ENCODE peak calls at places on chromosomes 7 and 10, in eight cellular contexts. One of them, this sample, is unnamed. For H3K4me1, the result is how much of the 10 kb centered on the place peaks cover.

GRCh38 chr7:144842377-144842851 is 6.6 kb upstream of the TPK1 start:
- DNase-seq in stomach: peak
- DNase-seq in GM23338: peak
- DNase-seq in H1: no peak
- DNase-seq in A549: no peak
- DNase-seq in CD4-positive, CD25-positive, alpha-beta regulatory T cell: no peak
- DNase-seq in HCT116: no peak
- DNase-seq in IMR-90: no peak
- DNase-seq in this sample: peak

GRCh38 chr10:21174670-21175495 is 277.8 kb upstream of the NEBL start:
- DNase-seq in CD4-positive, CD25-positive, alpha-beta regulatory T cell: no peak
- DNase-seq in H1: no peak
- DNase-seq in GM23338: peak
- DNase-seq in HCT116: peak
- DNase-seq in stomach: no peak
- DNase-seq in IMR-90: no peak
- DNase-seq in A549: no peak
- DNase-seq in this sample: no peak

GRCh38 chr7:74193054-74193453 is 16.8 kb upstream of the LAT2 start:
- DNase-seq in CD4-positive, CD25-positive, alpha-beta regulatory T cell: no peak
- DNase-seq in IMR-90: no peak
- DNase-seq in HCT116: no peak
- DNase-seq in GM23338: no peak
- DNase-seq in H1: no peak
- DNase-seq in A549: no peak
- DNase-seq in stomach: no peak
- DNase-seq in this sample: no peak

GRCh38 chr10:63175534-63175933 is 42.4 kb downstream of the NRBF2 start:
- DNase-seq in stomach: no peak
- DNase-seq in H1: no peak
- DNase-seq in A549: no peak
- DNase-seq in IMR-90: no peak
- DNase-seq in CD4-positive, CD25-positive, alpha-beta regulatory T cell: no peak
- DNase-seq in GM23338: no peak
- DNase-seq in HCT116: no peak
- DNase-seq in this sample: no peak

GRCh38 chr7:136964347-136964746 is 95.9 kb downstream of the CHRM2 start:
- DNase-seq in A549: no peak
- DNase-seq in GM23338: no peak
- DNase-seq in stomach: no peak
- DNase-seq in HCT116: no peak
- DNase-seq in CD4-positive, CD25-positive, alpha-beta regulatory T cell: no peak
- DNase-seq in IMR-90: no peak
- DNase-seq in H1: no peak
- DNase-seq in this sample: no peak

GRCh38 chr7:159096736-159097581 is 47.7 kb downstream of the VIPR2 start:
- DNase-seq in A549: no peak
- DNase-seq in IMR-90: no peak
- DNase-seq in HCT116: no peak
- DNase-seq in H1: no peak
- DNase-seq in stomach: peak
- DNase-seq in GM23338: no peak
- DNase-seq in CD4-positive, CD25-positive, alpha-beta regulatory T cell: no peak
- DNase-seq in this sample: peak

GRCh38 chr10:125936331-125936730 is 40.0 kb downstream of the FANK1 start:
- DNase-seq in HCT116: no peak
- DNase-seq in A549: no peak
- DNase-seq in stomach: no peak
- DNase-seq in IMR-90: no peak
- DNase-seq in CD4-positive, CD25-positive, alpha-beta regulatory T cell: no peak
- DNase-seq in H1: no peak
- DNase-seq in GM23338: no peak
- DNase-seq in this sample: no peak

GRCh38 chr10:44468965-44469364 is 84.1 kb upstream of the CXCL12 start:
- DNase-seq in IMR-90: no peak
- DNase-seq in H1: no peak
- DNase-seq in stomach: no peak
- DNase-seq in GM23338: no peak
- DNase-seq in HCT116: no peak
- DNase-seq in CD4-positive, CD25-positive, alpha-beta regulatory T cell: no peak
- DNase-seq in A549: no peak
- DNase-seq in this sample: no peak

GRCh38 chr7:142539901-142540300 is 209.4 kb upstream of the PRSS1 start:
- DNase-seq in IMR-90: peak
- DNase-seq in stomach: no peak
- DNase-seq in H1: no peak
- DNase-seq in CD4-positive, CD25-positive, alpha-beta regulatory T cell: no peak
- DNase-seq in A549: no peak
- DNase-seq in HCT116: no peak
- DNase-seq in GM23338: no peak
- DNase-seq in this sample: no peak

GRCh38 chr10:19683326-19683725 is 132.9 kb upstream of the PLXDC2 start:
- DNase-seq in GM23338: no peak
- DNase-seq in H1: no peak
- DNase-seq in A549: no peak
- DNase-seq in HCT116: no peak
- DNase-seq in IMR-90: peak
- DNase-seq in stomach: no peak
- DNase-seq in CD4-positive, CD25-positive, alpha-beta regulatory T cell: no peak
- DNase-seq in this sample: no peak

GRCh38 chr7:18087031-18087686 is 59.5 kb upstream of the PRPS1L1 start:
- DNase-seq in HCT116: no peak
- DNase-seq in GM23338: peak
- DNase-seq in stomach: no peak
- DNase-seq in CD4-positive, CD25-positive, alpha-beta regulatory T cell: no peak
- DNase-seq in A549: peak
- DNase-seq in IMR-90: no peak
- DNase-seq in H1: no peak
- DNase-seq in this sample: no peak

GRCh38 chr10:8088504-8088903 is 34.0 kb downstream of the GATA3 start:
- DNase-seq in H1: no peak
- DNase-seq in CD4-positive, CD25-positive, alpha-beta regulatory T cell: peak
- DNase-seq in IMR-90: no peak
- DNase-seq in HCT116: no peak
- DNase-seq in A549: no peak
- DNase-seq in stomach: no peak
- DNase-seq in GM23338: no peak
- DNase-seq in this sample: no peak

GRCh38 chr10:70299876-70300275 is 16.1 kb upstream of the NPFFR1 start:
- DNase-seq in A549: no peak
- DNase-seq in H1: no peak
- DNase-seq in HCT116: no peak
- DNase-seq in CD4-positive, CD25-positive, alpha-beta regulatory T cell: no peak
- DNase-seq in GM23338: no peak
- DNase-seq in IMR-90: no peak
- DNase-seq in stomach: no peak
- DNase-seq in this sample: no peak

GRCh38 chr7:6637544-6638229 is 569 bp downstream of the ZNF316 start:
- DNase-seq in CD4-positive, CD25-positive, alpha-beta regulatory T cell: peak
- DNase-seq in GM23338: peak
- DNase-seq in H1: no peak
- DNase-seq in IMR-90: peak
- DNase-seq in A549: peak
- DNase-seq in HCT116: no peak
- DNase-seq in stomach: no peak
- DNase-seq in this sample: no peak

GRCh38 chr7:42380411-42380810 is 143.4 kb upstream of the GLI3 start:
- DNase-seq in CD4-positive, CD25-positive, alpha-beta regulatory T cell: no peak
- DNase-seq in IMR-90: no peak
- DNase-seq in HCT116: no peak
- DNase-seq in H1: no peak
- DNase-seq in GM23338: no peak
- DNase-seq in A549: no peak
- DNase-seq in stomach: no peak
- DNase-seq in this sample: no peak

GRCh38 chr7:36281945-36282727 is 107.5 kb upstream of the ANLN start:
- DNase-seq in H1: no peak
- DNase-seq in stomach: no peak
- DNase-seq in A549: no peak
- DNase-seq in GM23338: no peak
- DNase-seq in HCT116: no peak
- DNase-seq in CD4-positive, CD25-positive, alpha-beta regulatory T cell: no peak
- DNase-seq in IMR-90: peak
- DNase-seq in this sample: no peak
- H3K4me1 ChIP-seq in H1: under half
- H3K4me1 ChIP-seq in stomach: under half
- H3K4me1 ChIP-seq in A549: half or more
- H3K4me1 ChIP-seq in GM23338: half or more
- H3K4me1 ChIP-seq in HCT116: under half
- H3K4me1 ChIP-seq in CD4-positive, CD25-positive, alpha-beta regulatory T cell: under half
- H3K4me1 ChIP-seq in IMR-90: under half
- H3K4me1 ChIP-seq in this sample: under half

GRCh38 chr7:19118896-19119301 is 1.5 kb upstream of the TWIST1 start:
- DNase-seq in IMR-90: no peak
- DNase-seq in A549: no peak
- DNase-seq in HCT116: no peak
- DNase-seq in H1: no peak
- DNase-seq in stomach: no peak
- DNase-seq in GM23338: peak
- DNase-seq in CD4-positive, CD25-positive, alpha-beta regulatory T cell: no peak
- DNase-seq in this sample: peak

GRCh38 chr7:19119901-19120486 is 2.6 kb upstream of the TWIST1 start:
- DNase-seq in CD4-positive, CD25-positive, alpha-beta regulatory T cell: no peak
- DNase-seq in GM23338: peak
- DNase-seq in HCT116: no peak
- DNase-seq in stomach: no peak
- DNase-seq in A549: no peak
- DNase-seq in IMR-90: no peak
- DNase-seq in H1: no peak
- DNase-seq in this sample: no peak

GRCh38 chr7:19117870-19118608 is 603 bp upstream of the TWIST1 start:
- DNase-seq in HCT116: no peak
- DNase-seq in CD4-positive, CD25-positive, alpha-beta regulatory T cell: no peak
- DNase-seq in IMR-90: peak
- DNase-seq in H1: no peak
- DNase-seq in GM23338: peak
- DNase-seq in A549: no peak
- DNase-seq in stomach: no peak
- DNase-seq in this sample: peak

GRCh38 chr7:19117081-19117869 is at the start of gene TWIST1:
- DNase-seq in H1: peak
- DNase-seq in CD4-positive, CD25-positive, alpha-beta regulatory T cell: no peak
- DNase-seq in GM23338: peak
- DNase-seq in HCT116: no peak
- DNase-seq in stomach: no peak
- DNase-seq in A549: peak
- DNase-seq in IMR-90: peak
- DNase-seq in this sample: peak

GRCh38 chr7:19119372-19119771 is 1.9 kb upstream of the TWIST1 start:
- DNase-seq in GM23338: no peak
- DNase-seq in A549: no peak
- DNase-seq in stomach: no peak
- DNase-seq in H1: no peak
- DNase-seq in CD4-positive, CD25-positive, alpha-beta regulatory T cell: no peak
- DNase-seq in IMR-90: no peak
- DNase-seq in HCT116: no peak
- DNase-seq in this sample: no peak
- H3K4me3 ChIP-seq in GM23338: peak
- H3K4me3 ChIP-seq in A549: no peak
- H3K4me3 ChIP-seq in stomach: no peak
- H3K4me3 ChIP-seq in H1: no peak
- H3K4me3 ChIP-seq in CD4-positive, CD25-positive, alpha-beta regulatory T cell: no peak
- H3K4me3 ChIP-seq in IMR-90: no peak
- H3K4me3 ChIP-seq in HCT116: no peak
- H3K4me3 ChIP-seq in this sample: no peak

DNA sequence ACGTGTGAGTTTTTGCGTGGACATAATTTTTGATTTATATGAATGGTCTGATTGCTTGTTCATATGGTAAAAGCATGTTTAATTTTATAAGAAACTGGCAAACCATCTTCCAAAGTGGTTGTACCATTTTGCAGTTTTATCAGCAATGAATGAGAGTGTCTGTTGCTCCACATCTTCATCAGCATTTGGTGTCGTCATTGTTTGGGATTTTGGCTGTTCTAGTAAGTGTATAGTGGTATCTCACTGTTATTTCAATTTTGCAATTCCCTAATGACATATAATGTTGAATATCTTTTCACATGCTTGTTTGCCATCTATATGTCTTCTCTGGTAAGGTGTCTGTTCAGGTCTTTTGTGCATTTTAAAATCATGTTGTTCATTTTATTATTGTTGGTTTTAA is 13.2 kb upstream of the PLCE1 start:
- DNase-seq in A549: no peak
- DNase-seq in stomach: no peak
- DNase-seq in GM23338: no peak
- DNase-seq in HCT116: no peak
- DNase-seq in CD4-positive, CD25-positive, alpha-beta regulatory T cell: no peak
- DNase-seq in H1: no peak
- DNase-seq in IMR-90: no peak
- DNase-seq in this sample: no peak
- H3K4me1 ChIP-seq in A549: under half
- H3K4me1 ChIP-seq in stomach: under half
- H3K4me1 ChIP-seq in GM23338: under half
- H3K4me1 ChIP-seq in HCT116: under half
- H3K4me1 ChIP-seq in CD4-positive, CD25-positive, alpha-beta regulatory T cell: under half
- H3K4me1 ChIP-seq in H1: under half
- H3K4me1 ChIP-seq in IMR-90: under half
- H3K4me1 ChIP-seq in this sample: under half

GRCh38 chr7:134885967-134886352 is 100.3 kb upstream of the AGBL3 start:
- DNase-seq in CD4-positive, CD25-positive, alpha-beta regulatory T cell: no peak
- DNase-seq in HCT116: no peak
- DNase-seq in GM23338: no peak
- DNase-seq in stomach: no peak
- DNase-seq in A549: peak
- DNase-seq in H1: no peak
- DNase-seq in IMR-90: peak
- DNase-seq in this sample: no peak

GRCh38 chr7:134888141-134888740 is 98.1 kb upstream of the AGBL3 start:
- DNase-seq in H1: no peak
- DNase-seq in GM23338: no peak
- DNase-seq in CD4-positive, CD25-positive, alpha-beta regulatory T cell: no peak
- DNase-seq in IMR-90: no peak
- DNase-seq in stomach: no peak
- DNase-seq in A549: no peak
- DNase-seq in HCT116: no peak
- DNase-seq in this sample: no peak

GRCh38 chr7:134887523-134887922 is 98.8 kb upstream of the AGBL3 start:
- DNase-seq in IMR-90: no peak
- DNase-seq in HCT116: no peak
- DNase-seq in GM23338: no peak
- DNase-seq in H1: no peak
- DNase-seq in stomach: no peak
- DNase-seq in A549: no peak
- DNase-seq in CD4-positive, CD25-positive, alpha-beta regulatory T cell: no peak
- DNase-seq in this sample: no peak

GRCh38 chr7:134882481-134882880 is 103.0 kb downstream of the CALD1 start:
- DNase-seq in CD4-positive, CD25-positive, alpha-beta regulatory T cell: no peak
- DNase-seq in IMR-90: no peak
- DNase-seq in GM23338: no peak
- DNase-seq in stomach: no peak
- DNase-seq in H1: no peak
- DNase-seq in HCT116: no peak
- DNase-seq in A549: no peak
- DNase-seq in this sample: no peak

GRCh38 chr7:134886353-134887057 is 99.8 kb upstream of the AGBL3 start:
- DNase-seq in stomach: no peak
- DNase-seq in CD4-positive, CD25-positive, alpha-beta regulatory T cell: no peak
- DNase-seq in IMR-90: peak
- DNase-seq in A549: peak
- DNase-seq in H1: no peak
- DNase-seq in GM23338: no peak
- DNase-seq in HCT116: no peak
- DNase-seq in this sample: no peak
- H3K4me3 ChIP-seq in stomach: no peak
- H3K4me3 ChIP-seq in CD4-positive, CD25-positive, alpha-beta regulatory T cell: no peak
- H3K4me3 ChIP-seq in IMR-90: peak
- H3K4me3 ChIP-seq in A549: peak
- H3K4me3 ChIP-seq in H1: no peak
- H3K4me3 ChIP-seq in GM23338: no peak
- H3K4me3 ChIP-seq in HCT116: no peak
- H3K4me3 ChIP-seq in this sample: no peak